ENCODE peak calls at places on chromosomes 7 and 10, in four cellular contexts. Z, L, U and K are unnamed samples.

GRCh38 chr10:21531164-21531563 is 2.9 kb upstream of the MLLT10 start:
- DNase-seq in U (no peak), L (peak), Z (no peak), K (no peak)

GRCh38 chr7:6392712-6393666 is 54.8 kb downstream of the DAGLB start:
- DNase-seq in Z (no peak), L (peak), U (peak), K (peak)

GRCh38 chr10:124090630-124091209 is 2.7 kb downstream of the CHST15 start:
- DNase-seq in U (no peak), L (no peak), Z (no peak), K (no peak)

GRCh38 chr10:17665742-17666141 is 21.8 kb downstream of the STAM start:
- DNase-seq in U (peak), L (peak), Z (no peak), K (no peak)

GRCh38 chr10:90306187-90306586 is 551.7 kb downstream of the HTR7 start:
- DNase-seq in U (no peak), Z (no peak), L (no peak), K (no peak)

GRCh38 chr7:6705959-6706665 is 635 bp downstream of the ZNF12 start:
- DNase-seq in Z (no peak), U (no peak), L (peak), K (peak)

GRCh38 chr10:95247200-95247880 is 43.5 kb downstream of the PDLIM1 start:
- DNase-seq in Z (no peak), U (no peak), L (no peak), K (peak)

GRCh38 chr10:12130237-12130872 is 878 bp downstream of the SEC61A2 start:
- DNase-seq in Z (no peak), L (peak), U (peak), K (peak)

GRCh38 chr7:115252461-115252860 is 330.6 kb downstream of the MDFIC start:
- DNase-seq in L (no peak), Z (no peak), U (no peak), K (no peak)

GRCh38 chr10:88881335-88881734 is 1.3 kb downstream of the STAMBPL1 start:
- DNase-seq in L (no peak), Z (no peak), U (no peak), K (no peak)

GRCh38 chr10:87657370-87657769 is 2.3 kb upstream of the PAPSS2 start:
- DNase-seq in U (peak), Z (no peak), L (no peak), K (peak)

GRCh38 chr7:2012981-2013380 is 219.8 kb downstream of the MAD1L1 start:
- DNase-seq in L (no peak), U (no peak), Z (no peak), K (no peak)

GRCh38 chr7:103914147-103914899 is 75.1 kb downstream of the RELN start:
- DNase-seq in Z (no peak), L (no peak), U (no peak), K (no peak)

GRCh38 chr10:109328001-109328400 is 595.3 kb downstream of the XPNPEP1 start:
- DNase-seq in U (no peak), L (no peak), Z (no peak), K (no peak)

GRCh38 chr10:95741807-95742528 is 14.0 kb upstream of the ENTPD1 start:
- DNase-seq in L (peak), U (no peak), Z (no peak), K (no peak)

GRCh38 chr7:14305233-14305866 is 315.9 kb upstream of the ETV1 start:
- DNase-seq in U (no peak), L (no peak), Z (no peak), K (no peak)

GRCh38 chr7:28520074-28521015 is 108.0 kb downstream of the CREB5 start:
- DNase-seq in U (no peak), L (no peak), Z (no peak), K (no peak)

GRCh38 chr10:122530177-122530576 is 30.4 kb upstream of the DMBT1 start:
- DNase-seq in Z (no peak), U (no peak), L (no peak), K (no peak)

GRCh38 chr10:1551636-1552338 is 185.5 kb downstream of the ADARB2 start:
- DNase-seq in Z (no peak), L (no peak), U (no peak), K (no peak)

GRCh38 chr7:149713061-149713730 is 60.2 kb downstream of the ZNF467 start:
- DNase-seq in Z (no peak), U (peak), L (no peak), K (no peak)

GRCh38 chr10:14585287-14586193 is 189.2 kb downstream of the FAM107B start:
- DNase-seq in L (no peak), Z (no peak), U (no peak), K (no peak)

GRCh38 chr7:115216652-115217051 is 294.8 kb downstream of the MDFIC start:
- DNase-seq in U (no peak), Z (no peak), L (no peak), K (no peak)

GRCh38 chr10:69693886-69694285 is 63.8 kb downstream of the FAM241B start:
- DNase-seq in Z (no peak), L (no peak), U (no peak), K (no peak)

GRCh38 chr7:155297517-155298287 is at the start of gene INSIG1:
- DNase-seq in U (peak), L (peak), Z (peak), K (peak)
- TF ChIP-seq POLR2A in U (peak), L (peak), Z (no peak), K (peak)

GRCh38 chr7:36152756-36153570 is at the start of gene EEPD1:
- DNase-seq in L (peak), U (peak), Z (peak), K (peak)
- TF ChIP-seq POLR2A in L (peak), U (peak), Z (no peak), K (peak)

GRCh38 chr10:133312016-133312768 is 3.5 kb downstream of the ZNF511 start:
- DNase-seq in Z (no peak), U (no peak), L (no peak), K (no peak)
- TF ChIP-seq POLR2A in Z (no peak), U (no peak), L (no peak), K (no peak)

GRCh38 chr10:74113546-74113945 is 37.1 kb downstream of the AP3M1 start:
- DNase-seq in L (no peak), U (no peak), Z (no peak), K (no peak)

GRCh38 chr10:74114041-74114448 is 36.6 kb downstream of the AP3M1 start:
- DNase-seq in L (no peak), Z (no peak), U (no peak), K (no peak)

GRCh38 chr10:74121368-74121767 is 29.3 kb downstream of the AP3M1 start:
- DNase-seq in Z (no peak), L (no peak), U (no peak), K (no peak)

GRCh38 chr10:74118794-74119193 is 31.8 kb downstream of the AP3M1 start:
- DNase-seq in Z (no peak), U (no peak), L (peak), K (peak)

GRCh38 chr10:74117738-74118137 is 32.9 kb downstream of the AP3M1 start:
- DNase-seq in L (no peak), U (no peak), Z (no peak), K (no peak)
- TF ChIP-seq POLR2A in L (no peak), U (no peak), Z (no peak), K (no peak)

GRCh38 chr7:116499168-116500070 is at the start of gene CAV2:
- DNase-seq in U (peak), L (peak), Z (no peak), K (peak)
- TF ChIP-seq POLR2A in U (peak), L (no peak), Z (no peak), K (peak)

GRCh38 chr7:41705109-41705871 is 2.4 kb upstream of the INHBA start:
- DNase-seq in Z (peak), L (peak), U (peak), K (peak)
- TF ChIP-seq POLR2A in Z (no peak), L (no peak), U (no peak), K (no peak)

DNA sequence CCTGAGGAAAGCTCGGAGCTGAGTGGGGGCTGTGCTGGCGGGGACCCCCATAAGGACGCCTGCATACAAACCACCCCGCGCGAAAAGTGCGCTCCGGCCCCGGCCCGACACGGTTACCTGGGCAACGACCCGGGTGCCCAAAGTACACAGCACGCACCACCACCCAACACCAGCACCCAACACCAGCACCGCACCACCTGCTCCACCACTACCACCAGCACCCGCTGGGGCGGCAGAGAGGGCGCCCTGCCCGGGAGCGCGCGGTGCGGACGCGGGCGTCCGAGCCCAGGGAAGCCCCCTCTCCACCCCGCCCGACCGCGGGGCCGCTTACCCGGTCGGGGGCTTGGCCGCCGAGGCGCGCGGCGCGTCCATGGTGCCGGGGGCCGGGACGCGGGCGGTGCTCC is 345 bp downstream of the COBL start:
- DNase-seq in U (no peak), L (no peak), Z (no peak), K (no peak)
- TF ChIP-seq POLR2A in U (no peak), L (no peak), Z (no peak), K (no peak)

GRCh38 chr7:34739651-34740300 is 81.8 kb downstream of the NPSR1 start:
- DNase-seq in L (no peak), Z (no peak), U (no peak), K (no peak)
- TF ChIP-seq POLR2A in L (no peak), Z (no peak), U (no peak), K (no peak)

GRCh38 chr7:7969306-7970112 is 913 bp downstream of the GLCCI1 start:
- DNase-seq in U (peak), Z (no peak), L (peak), K (peak)
- TF ChIP-seq POLR2A in U (no peak), Z (no peak), L (peak), K (no peak)

DNA sequence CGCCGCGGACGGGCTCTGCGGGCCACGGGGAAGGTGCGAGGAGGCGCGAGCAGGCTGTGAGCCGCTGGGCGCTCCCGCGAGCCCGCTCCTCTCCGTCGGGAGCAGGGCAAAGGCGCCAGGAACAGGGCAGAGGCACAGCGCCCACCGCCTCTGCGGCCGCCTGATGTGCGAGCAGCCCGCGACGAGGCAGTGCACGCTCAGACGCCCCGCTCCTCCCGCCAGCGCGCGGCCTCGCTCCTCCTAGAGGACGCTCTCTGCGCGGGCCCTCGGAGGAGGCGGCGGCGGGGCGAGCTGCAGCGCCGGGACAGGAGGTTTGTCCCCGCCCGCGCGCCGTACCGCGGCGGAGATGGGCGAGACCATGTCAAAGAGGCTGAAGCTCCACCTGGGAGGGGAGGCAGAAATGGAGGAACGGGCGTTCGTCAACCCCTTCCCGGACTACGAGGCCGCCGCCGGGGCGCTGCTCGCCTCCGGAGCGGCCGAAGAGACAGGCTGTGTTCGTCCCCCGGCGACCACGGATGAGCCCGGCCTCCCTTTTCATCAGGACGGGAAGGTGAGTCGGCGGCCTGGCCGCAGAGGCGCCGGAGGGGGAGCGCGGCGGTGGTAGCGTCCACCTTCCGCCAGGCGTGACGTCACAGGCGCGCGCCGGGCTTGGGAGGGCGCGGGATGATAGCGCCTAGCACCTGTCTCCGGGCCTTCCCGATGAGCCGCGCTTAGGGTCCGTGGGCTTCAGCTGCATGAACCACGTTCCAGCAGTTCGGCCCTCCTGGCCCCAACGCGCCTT is 733 bp downstream of the LANCL2 start:
- DNase-seq in U (peak), L (peak), Z (peak), K (peak)
- TF ChIP-seq POLR2A in U (peak), L (peak), Z (no peak), K (peak)